ENCODE peak calls at places on chromosomes 13 and 19, in eight cellular contexts. One of them, this sample, is unnamed.

GRCh38 chr13:40388617-40389016 is 277.8 kb downstream of the FOXO1 start:
- DNase-seq in Panc1: no peak
- DNase-seq in Peyer's patch: peak; percentile 88
- DNase-seq in AG04450: no peak
- DNase-seq in breast epithelium: peak; percentile 23
- DNase-seq in upper lobe of right lung: no peak
- DNase-seq in IMR-90: peak; percentile 3
- DNase-seq in OCI-LY7: peak; percentile 96
- DNase-seq in this sample: peak; percentile 96

GRCh38 chr13:76968041-76968440 is 19.7 kb downstream of the ACOD1 start:
- DNase-seq in Peyer's patch: no peak
- DNase-seq in breast epithelium: no peak
- DNase-seq in OCI-LY7: no peak
- DNase-seq in Panc1: no peak
- DNase-seq in AG04450: no peak
- DNase-seq in IMR-90: no peak
- DNase-seq in upper lobe of right lung: no peak
- DNase-seq in this sample: no peak

GRCh38 chr19:4877753-4878490 is 10.5 kb upstream of the PLIN3 start:
- DNase-seq in IMR-90: no peak
- DNase-seq in upper lobe of right lung: no peak
- DNase-seq in AG04450: no peak
- DNase-seq in Panc1: no peak
- DNase-seq in Peyer's patch: no peak
- DNase-seq in breast epithelium: peak; percentile 86
- DNase-seq in OCI-LY7: peak; percentile 31
- DNase-seq in this sample: no peak

GRCh38 chr13:102374726-102375125 is 27.1 kb downstream of the FGF14 start:
- DNase-seq in upper lobe of right lung: no peak
- DNase-seq in Panc1: no peak
- DNase-seq in IMR-90: no peak
- DNase-seq in OCI-LY7: no peak
- DNase-seq in Peyer's patch: no peak
- DNase-seq in AG04450: no peak
- DNase-seq in breast epithelium: no peak
- DNase-seq in this sample: no peak

GRCh38 chr19:35773020-35773809 is 2.1 kb upstream of the ARHGAP33 start:
- DNase-seq in Peyer's patch: no peak
- DNase-seq in upper lobe of right lung: no peak
- DNase-seq in Panc1: no peak
- DNase-seq in OCI-LY7: no peak
- DNase-seq in breast epithelium: no peak
- DNase-seq in AG04450: no peak
- DNase-seq in IMR-90: peak; percentile 23
- DNase-seq in this sample: no peak

GRCh38 chr13:47218611-47219010 is 321.8 kb upstream of the HTR2A start:
- DNase-seq in AG04450: no peak
- DNase-seq in Peyer's patch: no peak
- DNase-seq in Panc1: no peak
- DNase-seq in OCI-LY7: no peak
- DNase-seq in breast epithelium: no peak
- DNase-seq in upper lobe of right lung: no peak
- DNase-seq in IMR-90: no peak
- DNase-seq in this sample: no peak

GRCh38 chr13:46684287-46685001 is 112.5 kb downstream of the ESD start:
- DNase-seq in Panc1: no peak
- DNase-seq in upper lobe of right lung: no peak
- DNase-seq in AG04450: no peak
- DNase-seq in Peyer's patch: no peak
- DNase-seq in OCI-LY7: no peak
- DNase-seq in breast epithelium: no peak
- DNase-seq in IMR-90: no peak
- DNase-seq in this sample: no peak

GRCh38 chr13:21668665-21669599 is 1.9 kb upstream of the FGF9 start:
- DNase-seq in Peyer's patch: no peak
- DNase-seq in breast epithelium: no peak
- DNase-seq in AG04450: no peak
- DNase-seq in IMR-90: peak; percentile 69
- DNase-seq in OCI-LY7: peak; percentile 69
- DNase-seq in upper lobe of right lung: peak; percentile 63
- DNase-seq in Panc1: no peak
- DNase-seq in this sample: peak; percentile 67

GRCh38 chr13:105990256-105990958 is 545.1 kb downstream of the EFNB2 start:
- DNase-seq in Peyer's patch: no peak
- DNase-seq in breast epithelium: no peak
- DNase-seq in IMR-90: peak; percentile 74
- DNase-seq in AG04450: no peak
- DNase-seq in OCI-LY7: no peak
- DNase-seq in Panc1: no peak
- DNase-seq in upper lobe of right lung: no peak
- DNase-seq in this sample: no peak

GRCh38 chr19:49339364-49340068 is 4.3 kb downstream of the CD37 start:
- DNase-seq in Peyer's patch: peak; percentile 46
- DNase-seq in IMR-90: peak; percentile 50
- DNase-seq in Panc1: no peak
- DNase-seq in breast epithelium: peak; percentile 93
- DNase-seq in upper lobe of right lung: peak; percentile 92
- DNase-seq in OCI-LY7: no peak
- DNase-seq in AG04450: peak; percentile 32
- DNase-seq in this sample: peak; percentile 89

GRCh38 chr13:22561581-22561980 is 619.2 kb upstream of the SGCG start:
- DNase-seq in IMR-90: no peak
- DNase-seq in Peyer's patch: no peak
- DNase-seq in OCI-LY7: no peak
- DNase-seq in Panc1: no peak
- DNase-seq in breast epithelium: no peak
- DNase-seq in upper lobe of right lung: no peak
- DNase-seq in AG04450: no peak
- DNase-seq in this sample: no peak

GRCh38 chr13:94759120-94759728 is 46.9 kb upstream of the SOX21 start:
- DNase-seq in OCI-LY7: no peak
- DNase-seq in AG04450: no peak
- DNase-seq in upper lobe of right lung: no peak
- DNase-seq in Peyer's patch: no peak
- DNase-seq in IMR-90: no peak
- DNase-seq in Panc1: no peak
- DNase-seq in breast epithelium: no peak
- DNase-seq in this sample: no peak

GRCh38 chr13:42056146-42056545 is 7.7 kb downstream of the DGKH start:
- DNase-seq in breast epithelium: no peak
- DNase-seq in IMR-90: no peak
- DNase-seq in upper lobe of right lung: no peak
- DNase-seq in OCI-LY7: no peak
- DNase-seq in Peyer's patch: no peak
- DNase-seq in AG04450: no peak
- DNase-seq in Panc1: no peak
- DNase-seq in this sample: no peak

GRCh38 chr13:29204651-29205050 is 384.5 kb downstream of the MTUS2 start:
- DNase-seq in Panc1: no peak
- DNase-seq in upper lobe of right lung: no peak
- DNase-seq in breast epithelium: no peak
- DNase-seq in IMR-90: no peak
- DNase-seq in OCI-LY7: no peak
- DNase-seq in AG04450: no peak
- DNase-seq in Peyer's patch: no peak
- DNase-seq in this sample: no peak

GRCh38 chr13:90918551-90918950 is 428.9 kb upstream of the MIR17HG start:
- DNase-seq in upper lobe of right lung: no peak
- DNase-seq in Panc1: no peak
- DNase-seq in IMR-90: peak; percentile 12
- DNase-seq in OCI-LY7: no peak
- DNase-seq in Peyer's patch: no peak
- DNase-seq in breast epithelium: no peak
- DNase-seq in AG04450: no peak
- DNase-seq in this sample: no peak

GRCh38 chr19:38210458-38210987 is 13.5 kb downstream of the DPF1 start:
- DNase-seq in upper lobe of right lung: no peak
- DNase-seq in OCI-LY7: no peak
- DNase-seq in Peyer's patch: no peak
- DNase-seq in breast epithelium: peak; percentile 22
- DNase-seq in AG04450: no peak
- DNase-seq in IMR-90: peak; percentile 28
- DNase-seq in Panc1: no peak
- DNase-seq in this sample: no peak

GRCh38 chr13:39105110-39105509 is 66.9 kb downstream of the NHLRC3 start:
- DNase-seq in AG04450: no peak
- DNase-seq in Panc1: no peak
- DNase-seq in IMR-90: no peak
- DNase-seq in breast epithelium: no peak
- DNase-seq in upper lobe of right lung: no peak
- DNase-seq in Peyer's patch: no peak
- DNase-seq in OCI-LY7: no peak
- DNase-seq in this sample: no peak

GRCh38 chr13:49693191-49693733 is 2.0 kb upstream of the EBPL start:
- DNase-seq in IMR-90: peak; percentile 22
- DNase-seq in breast epithelium: no peak
- DNase-seq in upper lobe of right lung: no peak
- DNase-seq in AG04450: no peak
- DNase-seq in Peyer's patch: no peak
- DNase-seq in OCI-LY7: no peak
- DNase-seq in Panc1: no peak
- DNase-seq in this sample: no peak

GRCh38 chr19:55809381-55810058 is 22.3 kb downstream of the NLRP11 start:
- DNase-seq in IMR-90: peak; percentile 33
- DNase-seq in Peyer's patch: peak; percentile 63
- DNase-seq in OCI-LY7: peak; percentile 89
- DNase-seq in breast epithelium: no peak
- DNase-seq in AG04450: no peak
- DNase-seq in Panc1: peak; percentile 28
- DNase-seq in upper lobe of right lung: peak; percentile 66
- DNase-seq in this sample: peak; percentile 89

GRCh38 chr13:45682494-45683008 is 19.6 kb upstream of the CBY2 start:
- DNase-seq in AG04450: no peak
- DNase-seq in IMR-90: no peak
- DNase-seq in breast epithelium: no peak
- DNase-seq in OCI-LY7: no peak
- DNase-seq in upper lobe of right lung: no peak
- DNase-seq in Panc1: no peak
- DNase-seq in Peyer's patch: no peak
- DNase-seq in this sample: peak; percentile 34

GRCh38 chr13:45678282-45678681 is 23.8 kb upstream of the CBY2 start:
- DNase-seq in Peyer's patch: no peak
- DNase-seq in Panc1: no peak
- DNase-seq in breast epithelium: no peak
- DNase-seq in OCI-LY7: no peak
- DNase-seq in AG04450: no peak
- DNase-seq in IMR-90: no peak
- DNase-seq in upper lobe of right lung: no peak
- DNase-seq in this sample: no peak

GRCh38 chr13:45681101-45681500 is 21.0 kb upstream of the CBY2 start:
- DNase-seq in IMR-90: no peak
- DNase-seq in AG04450: no peak
- DNase-seq in OCI-LY7: no peak
- DNase-seq in Peyer's patch: no peak
- DNase-seq in upper lobe of right lung: no peak
- DNase-seq in Panc1: no peak
- DNase-seq in breast epithelium: no peak
- DNase-seq in this sample: no peak

GRCh38 chr13:45683701-45684100 is 18.4 kb upstream of the CBY2 start:
- DNase-seq in upper lobe of right lung: no peak
- DNase-seq in AG04450: no peak
- DNase-seq in Peyer's patch: no peak
- DNase-seq in breast epithelium: no peak
- DNase-seq in OCI-LY7: no peak
- DNase-seq in Panc1: no peak
- DNase-seq in IMR-90: no peak
- DNase-seq in this sample: no peak
- TF ChIP-seq CTCF in upper lobe of right lung: no peak
- TF ChIP-seq CTCF in AG04450: peak; percentile 22
- TF ChIP-seq CTCF in Peyer's patch: no peak
- TF ChIP-seq CTCF in breast epithelium: no peak
- TF ChIP-seq CTCF in OCI-LY7: peak; percentile 55
- TF ChIP-seq CTCF in Panc1: peak; percentile 21
- TF ChIP-seq CTCF in IMR-90: peak; percentile 3
- TF ChIP-seq CTCF in this sample: peak; percentile 19

DNA sequence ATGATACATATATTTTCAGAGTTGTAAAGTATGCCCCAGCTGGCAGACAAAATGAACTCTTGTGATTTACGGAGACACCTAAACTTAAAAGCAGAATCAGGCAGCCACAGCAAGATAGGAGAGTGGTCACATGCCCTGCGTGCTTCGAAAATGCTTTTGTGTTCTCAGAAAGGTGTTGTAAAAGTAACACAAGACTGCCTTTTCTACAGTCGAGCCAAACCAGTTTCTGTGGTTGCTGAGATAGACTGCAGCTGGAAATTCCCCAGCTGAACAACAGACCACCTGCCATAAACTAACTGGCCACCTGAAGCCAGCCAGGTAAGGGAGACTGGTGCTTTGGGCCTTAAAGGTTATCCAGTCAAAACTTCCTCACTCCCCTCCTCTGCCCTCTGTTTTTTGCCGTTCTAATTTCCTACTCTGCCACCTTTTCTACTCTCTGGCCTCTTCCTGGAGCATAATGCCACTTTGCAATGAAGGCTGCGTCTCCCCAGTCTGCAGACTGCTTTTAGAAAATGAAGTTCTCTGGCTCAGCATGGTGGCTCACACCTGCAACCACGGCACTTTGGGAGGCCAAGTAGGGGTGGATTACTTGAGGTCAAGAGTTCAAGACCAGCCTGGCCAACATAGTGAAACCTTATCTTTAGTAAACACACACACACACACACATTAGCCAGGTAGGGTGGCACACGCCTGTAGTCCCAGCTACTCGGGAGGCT is 381.2 kb upstream of the SLITRK1 start:
- DNase-seq in IMR-90: no peak
- DNase-seq in OCI-LY7: no peak
- DNase-seq in breast epithelium: no peak
- DNase-seq in upper lobe of right lung: peak; percentile 26
- DNase-seq in Panc1: no peak
- DNase-seq in Peyer's patch: no peak
- DNase-seq in AG04450: no peak
- DNase-seq in this sample: peak; percentile 59
- H3K4me3 ChIP-seq in IMR-90: no peak overlapping the region
- H3K4me3 ChIP-seq in OCI-LY7: no peak overlapping the region
- H3K4me3 ChIP-seq in breast epithelium: no peak overlapping the region
- H3K4me3 ChIP-seq in upper lobe of right lung: no peak overlapping the region
- H3K4me3 ChIP-seq in Panc1: no peak overlapping the region
- H3K4me3 ChIP-seq in Peyer's patch: no peak overlapping the region
- H3K4me3 ChIP-seq in AG04450: no peak overlapping the region
- H3K4me3 ChIP-seq in this sample: no peak overlapping the region

DNA sequence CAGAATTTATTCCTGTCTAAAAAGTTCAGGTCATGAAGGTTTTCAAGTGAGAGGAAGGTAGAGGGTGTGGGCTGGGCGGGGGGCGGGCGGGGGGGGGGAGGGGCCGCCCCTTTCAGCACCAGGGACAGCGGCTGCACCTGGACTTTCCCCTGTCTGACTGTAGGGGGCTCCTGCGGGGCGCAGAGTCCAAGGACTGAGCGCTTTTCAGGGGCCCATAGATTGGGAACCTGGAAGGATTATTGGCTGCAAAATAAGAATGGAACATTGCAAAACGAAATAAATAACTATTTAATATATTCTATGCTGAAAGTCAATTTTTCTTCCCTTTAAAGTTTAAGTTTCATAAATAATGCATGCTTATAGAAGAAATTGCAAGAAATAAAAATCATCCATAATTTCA is 8.9 kb upstream of the CYP4F3 start:
- DNase-seq in Panc1: no peak
- DNase-seq in breast epithelium: no peak
- DNase-seq in IMR-90: no peak
- DNase-seq in OCI-LY7: peak; percentile 43
- DNase-seq in upper lobe of right lung: no peak
- DNase-seq in Peyer's patch: no peak
- DNase-seq in AG04450: no peak
- DNase-seq in this sample: peak; percentile 6
- TF ChIP-seq CTCF in Panc1: peak; percentile 42
- TF ChIP-seq CTCF in breast epithelium: no peak
- TF ChIP-seq CTCF in IMR-90: peak; percentile 19
- TF ChIP-seq CTCF in OCI-LY7: peak; percentile 60
- TF ChIP-seq CTCF in upper lobe of right lung: peak; percentile 42
- TF ChIP-seq CTCF in Peyer's patch: peak; percentile 23
- TF ChIP-seq CTCF in AG04450: peak; percentile 31
- TF ChIP-seq CTCF in this sample: peak; percentile 19

GRCh38 chr13:99085139-99085845 is 107.4 kb upstream of the DOCK9 start:
- DNase-seq in IMR-90: no peak
- DNase-seq in Peyer's patch: no peak
- DNase-seq in OCI-LY7: peak; percentile 9
- DNase-seq in AG04450: no peak
- DNase-seq in breast epithelium: no peak
- DNase-seq in upper lobe of right lung: no peak
- DNase-seq in Panc1: no peak
- DNase-seq in this sample: no peak
- H3K4me3 ChIP-seq in IMR-90: no peak overlapping the region
- H3K4me3 ChIP-seq in Peyer's patch: peak overlapping the region; percentile 80
- H3K4me3 ChIP-seq in OCI-LY7: peak overlapping the region; percentile 82
- H3K4me3 ChIP-seq in AG04450: no peak overlapping the region
- H3K4me3 ChIP-seq in breast epithelium: peak overlapping the region; percentile 97
- H3K4me3 ChIP-seq in upper lobe of right lung: peak overlapping the region; percentile 71
- H3K4me3 ChIP-seq in Panc1: peak overlapping the region; percentile 56
- H3K4me3 ChIP-seq in this sample: no peak overlapping the region